ENCODE peak calls at places on chromosomes 2 and 18, in seven cellular contexts. J is heart left ventricle, N is bronchial epithelial cell, G is gastrocnemius medialis, Y is fibroblast of the aortic adventitia, V is IMR-90, Q is AG10803. S is an unnamed sample.
A peak's percentile ranks its signal among the peaks of the same experiment; 100 is the strongest.

GRCh38 chr2:39481611-39482010 is 44.5 kb upstream of the MAP4K3 start:
- DNase-seq in Q (peak; percentile 58), N (peak; percentile 86), G (no peak), V (peak; percentile 72), J (no peak), Y (peak; percentile 58), S (no peak)

GRCh38 chr18:58668211-58668610 is 3.1 kb upstream of the MALT1 start:
- DNase-seq in G (no peak), N (peak; percentile 47), J (no peak), V (no peak), Y (no peak), Q (no peak), S (no peak)

GRCh38 chr18:40110455-40110854 is 1844.6 kb upstream of the PIK3C3 start:
- DNase-seq in N (no peak), V (no peak), G (no peak), Q (no peak), J (no peak), Y (no peak), S (no peak)

GRCh38 chr2:130372833-130373807 is 17.3 kb downstream of the PTPN18 start:
- DNase-seq in Y (no peak), V (no peak), G (no peak), Q (no peak), N (no peak), J (no peak), S (no peak)

GRCh38 chr18:62710417-62710816 is 4.9 kb upstream of the PHLPP1 start:
- DNase-seq in J (no peak), V (peak; percentile 33), G (no peak), Q (peak; percentile 58), N (no peak), Y (no peak), S (no peak)

GRCh38 chr18:36628435-36629094 is 200.2 kb downstream of the TPGS2 start:
- DNase-seq in G (no peak), Q (peak; percentile 85), N (peak; percentile 67), Y (peak; percentile 59), J (no peak), V (peak; percentile 87), S (no peak)

GRCh38 chr2:9029721-9030120 is 26.2 kb upstream of the MBOAT2 start:
- DNase-seq in Y (no peak), V (no peak), Q (no peak), J (no peak), G (no peak), N (no peak), S (no peak)

GRCh38 chr2:151851761-151852160 is 23.5 kb upstream of the ARL5A start:
- DNase-seq in J (no peak), Y (peak; percentile 8), V (no peak), Q (peak; percentile 6), N (peak; percentile 62), G (no peak), S (no peak)

GRCh38 chr2:134657650-134658250 is 61.0 kb downstream of the TMEM163 start:
- DNase-seq in N (peak; percentile 7), G (no peak), J (no peak), V (no peak), Q (no peak), Y (peak; percentile 1), S (peak; percentile 15)

GRCh38 chr2:12929806-12930205 is 213.1 kb downstream of the TRIB2 start:
- DNase-seq in J (no peak), G (no peak), N (no peak), V (no peak), Q (no peak), Y (no peak), S (no peak)

GRCh38 chr2:136323212-136323611 is 205.3 kb upstream of the CXCR4 start:
- DNase-seq in Q (no peak), Y (no peak), N (no peak), J (no peak), V (no peak), G (no peak), S (no peak)

GRCh38 chr2:436203-436602 is 148.3 kb upstream of the ALKAL2 start:
- DNase-seq in J (no peak), N (no peak), G (no peak), V (no peak), Q (no peak), Y (no peak), S (no peak)

GRCh38 chr2:205898744-205899143 is 187.2 kb downstream of the INO80D start:
- DNase-seq in V (no peak), N (no peak), Q (no peak), J (no peak), Y (peak; percentile 9), G (no peak), S (no peak)

GRCh38 chr2:222179592-222179991 is 119.2 kb downstream of the PAX3 start:
- DNase-seq in N (no peak), V (no peak), Q (no peak), G (no peak), J (no peak), Y (no peak), S (no peak)

GRCh38 chr2:222178450-222178849 is 120.3 kb downstream of the PAX3 start:
- DNase-seq in N (no peak), J (no peak), Y (no peak), G (no peak), Q (no peak), V (no peak), S (no peak)

GRCh38 chr2:222176890-222177289 is 121.9 kb downstream of the PAX3 start:
- DNase-seq in J (no peak), Q (no peak), G (no peak), Y (no peak), N (no peak), V (no peak), S (no peak)

DNA sequence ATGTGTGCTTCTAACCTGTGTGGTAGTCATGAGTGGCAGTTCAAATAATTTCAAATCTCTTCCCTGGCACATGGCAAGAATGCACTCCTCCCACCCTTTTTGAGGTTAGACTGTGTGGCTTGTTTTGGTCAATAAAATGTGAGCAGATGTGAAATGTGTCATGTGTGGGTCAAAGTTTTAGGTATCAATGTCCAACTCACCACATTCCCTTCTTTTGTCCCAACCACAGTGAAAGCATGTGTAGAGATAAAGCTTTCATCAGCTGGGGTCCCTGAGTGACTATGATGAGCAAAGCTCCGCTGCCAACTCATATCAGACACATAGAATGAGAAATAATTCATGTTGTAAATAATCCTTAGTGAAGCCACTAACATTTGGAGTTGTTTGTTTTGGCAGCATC is 118.2 kb downstream of the PAX3 start:
- DNase-seq in N (no peak), V (no peak), J (no peak), Y (no peak), G (no peak), Q (no peak), S (no peak)
- TF ChIP-seq CTCF in N (no peak), V (no peak), J (no peak), Y (no peak), G (no peak), Q (no peak), S (no peak)

DNA sequence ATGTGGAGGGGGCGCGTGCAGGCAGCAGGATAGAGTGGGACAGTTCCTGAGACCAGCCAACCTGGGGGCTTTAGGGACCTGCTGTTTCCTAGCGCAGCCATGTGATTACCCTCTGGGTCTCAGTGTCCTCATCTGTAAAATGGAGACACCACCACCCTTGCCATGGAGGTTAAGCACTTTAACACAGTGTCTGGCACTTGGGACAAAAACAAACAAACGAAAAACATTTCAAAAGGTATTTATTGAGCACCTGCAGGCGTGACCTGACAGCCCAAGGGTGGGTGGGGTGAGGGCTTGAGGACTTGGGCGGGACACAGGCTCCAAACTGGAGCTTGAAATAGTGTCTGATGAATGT is 4.6 kb upstream of the CTDSP1 start:
- DNase-seq in Y (no peak), N (no peak), V (no peak), J (no peak), G (no peak), Q (no peak), S (no peak)
- H3K4me3 ChIP-seq in Y (no peak overlapping the region), N (no peak overlapping the region), V (no peak overlapping the region), J (peak overlapping the region; percentile 99), G (no peak overlapping the region), Q (no peak overlapping the region), S (no peak overlapping the region)

GRCh38 chr2:74886251-74886650 is 52.3 kb downstream of the HK2 start:
- DNase-seq in N (no peak), Q (no peak), J (no peak), Y (no peak), V (no peak), G (no peak), S (no peak)

GRCh38 chr2:74884866-74885265 is 50.9 kb downstream of the HK2 start:
- DNase-seq in G (no peak), J (no peak), V (no peak), Y (no peak), N (no peak), Q (no peak), S (no peak)

GRCh38 chr2:74887961-74888670 is 54.2 kb downstream of the HK2 start:
- DNase-seq in G (no peak), N (peak; percentile 82), Q (peak; percentile 60), V (peak; percentile 55), J (no peak), Y (peak; percentile 21), S (no peak)

GRCh38 chr2:74887445-74887951 is 53.6 kb downstream of the HK2 start:
- DNase-seq in Y (peak; percentile 74), N (peak; percentile 97), G (no peak), V (peak; percentile 67), Q (peak; percentile 90), J (no peak), S (no peak)

GRCh38 chr2:74886811-74887210 is 52.9 kb downstream of the HK2 start:
- DNase-seq in J (no peak), Q (no peak), V (no peak), Y (no peak), N (no peak), G (no peak), S (peak; percentile 20)
- TF ChIP-seq CTCF in J (no peak), Q (no peak), V (no peak), Y (no peak), N (peak; percentile 25), G (no peak), S (no peak)

GRCh38 chr18:44503854-44504253 is 176.8 kb upstream of the SETBP1 start:
- DNase-seq in N (no peak), Y (no peak), V (no peak), Q (no peak), G (no peak), J (no peak), S (no peak)

GRCh38 chr18:44510376-44510775 is 170.3 kb upstream of the SETBP1 start:
- DNase-seq in V (no peak), Y (no peak), Q (no peak), N (no peak), G (no peak), J (no peak), S (no peak)

GRCh38 chr18:44508474-44508873 is 172.2 kb upstream of the SETBP1 start:
- DNase-seq in Q (no peak), J (no peak), Y (no peak), N (no peak), G (no peak), V (no peak), S (no peak)

GRCh38 chr18:44509048-44509447 is 171.6 kb upstream of the SETBP1 start:
- DNase-seq in Q (no peak), J (no peak), Y (no peak), G (no peak), V (no peak), N (no peak), S (no peak)

DNA sequence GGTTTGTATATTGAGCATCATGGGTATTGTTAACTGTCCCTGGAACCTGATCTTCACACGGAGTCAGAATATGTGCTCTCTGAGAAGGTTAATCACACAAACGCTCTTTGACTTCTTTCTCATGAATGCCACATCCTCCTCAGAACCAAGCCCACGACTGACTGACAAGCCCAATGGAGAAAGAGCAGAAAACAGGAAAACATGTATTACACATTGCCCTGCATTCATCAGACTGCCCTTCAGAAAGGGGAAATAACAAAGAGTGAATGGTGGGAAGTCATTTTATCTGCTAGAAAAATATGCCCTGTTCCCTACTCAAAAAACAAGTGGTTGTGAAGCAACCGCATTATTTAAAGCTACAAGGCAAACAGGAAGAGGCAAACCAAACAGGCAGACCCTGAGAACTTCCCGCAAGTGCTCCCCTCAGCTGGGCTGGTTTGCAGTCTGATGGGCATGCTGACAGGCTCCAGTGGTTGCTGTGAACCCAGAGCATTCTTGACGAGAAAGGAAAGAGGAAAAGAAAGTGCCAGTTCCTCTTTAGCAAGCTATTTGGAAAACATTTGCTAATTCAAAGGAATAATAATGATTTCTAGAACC is 172.9 kb upstream of the SETBP1 start:
- DNase-seq in Q (no peak), J (peak; percentile 41), V (no peak), N (no peak), G (peak; percentile 15), Y (no peak), S (peak; percentile 54)
- H3K4me3 ChIP-seq in Q (no peak overlapping the region), J (no peak overlapping the region), V (no peak overlapping the region), N (no peak overlapping the region), G (no peak overlapping the region), Y (no peak overlapping the region), S (no peak overlapping the region)

S was measured in GM12865.